ENCODE peak calls at places on chromosome 18, in four cellular contexts. C, V, H and W are unnamed samples. For H3K27me3, the result is how much of the 10 kb centered on the place peaks cover.

GRCh38 chr18:2979871-2980606 is 32.9 kb downstream of the LPIN2 start:
- DNase-seq in C (no peak), V (no peak), H (no peak), W (no peak)

GRCh38 chr18:38923136-38923535 is 1357.5 kb upstream of the CELF4 start:
- DNase-seq in C (no peak), V (no peak), H (no peak), W (no peak)

GRCh38 chr18:46426311-46427047 is 230.5 kb downstream of the LOXHD1 start:
- DNase-seq in C (no peak), V (no peak), H (no peak), W (no peak)

GRCh38 chr18:31591628-31592027 is at the start of gene TTR:
- DNase-seq in C (no peak), V (no peak), H (no peak), W (no peak)

GRCh38 chr18:49055787-49056186 is 105.0 kb upstream of the SMAD7 start:
- DNase-seq in C (peak), V (no peak), H (no peak), W (peak)

GRCh38 chr18:49094979-49095632 is 144.3 kb upstream of the SMAD7 start:
- DNase-seq in C (peak), V (no peak), H (no peak), W (no peak)

GRCh38 chr18:5237083-5237722 is 40.1 kb upstream of the AKAIN1 start:
- DNase-seq in C (peak), V (peak), H (no peak), W (no peak)

GRCh38 chr18:28177828-28178635 is 1.1 kb upstream of the CDH2 start:
- DNase-seq in C (peak), V (peak), H (peak), W (peak)

GRCh38 chr18:77132369-77133050 is at the start of gene MBP:
- DNase-seq in C (no peak), V (peak), H (no peak), W (peak)

GRCh38 chr18:48363167-48363566 is 46.0 kb downstream of the ZBTB7C start:
- DNase-seq in C (no peak), V (no peak), H (no peak), W (no peak)

GRCh38 chr18:33212363-33212762 is 228.2 kb downstream of the CCDC178 start:
- DNase-seq in C (no peak), V (no peak), H (no peak), W (no peak)

GRCh38 chr18:57738078-57738477 is 65.0 kb downstream of the ATP8B1 start:
- DNase-seq in C (no peak), V (no peak), H (no peak), W (no peak)

GRCh38 chr18:55546873-55547704 is 40.9 kb downstream of the TCF4 start:
- DNase-seq in C (peak), V (no peak), H (no peak), W (no peak)

DNA sequence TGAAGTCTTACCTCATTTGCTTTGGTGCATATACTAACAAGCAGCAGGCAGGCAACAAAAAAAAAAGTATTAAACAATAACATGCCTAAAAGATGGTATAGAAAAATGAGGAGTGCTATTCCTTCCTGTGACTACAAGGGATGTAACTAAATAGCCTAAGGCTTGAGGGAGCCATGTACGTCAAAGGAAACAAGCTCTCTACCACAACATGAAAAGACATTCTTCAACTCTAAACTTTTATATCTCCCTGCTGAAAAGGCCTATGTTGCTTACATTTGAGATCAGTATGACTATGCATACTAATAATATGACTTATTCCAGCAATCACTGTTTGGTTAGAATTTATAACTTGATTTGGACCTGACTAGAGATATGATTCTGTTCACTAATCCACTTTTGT is 347.9 kb downstream of the ADCYAP1 start:
- DNase-seq in C (no peak), V (no peak), H (no peak), W (no peak)
- H3K27me3 ChIP-seq in C (under half), V (under half), H (under half), W (under half)

DNA sequence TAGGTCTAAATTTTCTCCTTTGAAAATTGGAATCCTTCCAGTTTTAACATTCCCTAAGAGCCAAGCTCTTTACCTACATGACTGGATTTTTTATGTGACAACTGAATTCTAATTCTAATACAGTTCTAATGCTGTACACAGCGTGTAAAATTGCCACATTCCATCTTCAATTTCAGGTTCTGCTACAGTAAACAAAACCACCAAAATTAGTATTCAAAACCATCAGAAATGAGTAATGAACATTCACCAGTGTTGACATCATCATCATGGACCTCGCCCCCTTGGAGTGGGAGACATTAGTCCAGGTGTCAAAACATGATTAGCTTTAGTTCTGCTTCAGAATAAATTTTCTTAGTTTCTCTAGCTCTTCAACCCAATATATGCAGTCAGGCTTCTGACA is 133.6 kb downstream of the MBD2 start:
- DNase-seq in C (no peak), V (no peak), H (no peak), W (no peak)
- H3K27ac ChIP-seq in C (no peak), V (no peak), H (no peak), W (no peak)

GRCh38 chr18:13616525-13617035 is 109.8 kb downstream of the FAM210A start:
- DNase-seq in C (no peak), V (no peak), H (no peak), W (peak)
- TF ChIP-seq POLR2A in C (no peak), V (no peak), H (no peak), W (no peak)

DNA sequence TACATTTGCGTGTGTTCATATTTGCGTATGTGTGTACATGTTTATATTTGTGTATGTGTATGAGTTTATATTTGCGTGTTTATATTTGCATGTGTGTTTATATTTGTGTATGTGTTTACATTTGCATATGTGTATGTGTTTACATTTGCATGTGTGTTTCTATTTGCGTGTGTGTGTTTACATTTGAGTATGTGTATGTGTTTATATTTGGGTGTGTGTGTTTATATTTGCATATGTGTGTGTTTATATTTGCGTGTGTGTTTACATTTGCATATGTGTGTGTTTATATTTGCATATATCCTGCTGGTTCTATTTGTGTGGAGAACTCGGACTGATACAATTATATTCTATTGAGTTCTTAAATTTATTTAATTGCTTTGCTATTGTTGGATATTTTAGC is 115.2 kb upstream of the CTDP1 start:
- DNase-seq in C (no peak), V (no peak), H (no peak), W (no peak)
- H3K27me3 ChIP-seq in C (under half), V (under half), H (under half), W (under half)

DNA sequence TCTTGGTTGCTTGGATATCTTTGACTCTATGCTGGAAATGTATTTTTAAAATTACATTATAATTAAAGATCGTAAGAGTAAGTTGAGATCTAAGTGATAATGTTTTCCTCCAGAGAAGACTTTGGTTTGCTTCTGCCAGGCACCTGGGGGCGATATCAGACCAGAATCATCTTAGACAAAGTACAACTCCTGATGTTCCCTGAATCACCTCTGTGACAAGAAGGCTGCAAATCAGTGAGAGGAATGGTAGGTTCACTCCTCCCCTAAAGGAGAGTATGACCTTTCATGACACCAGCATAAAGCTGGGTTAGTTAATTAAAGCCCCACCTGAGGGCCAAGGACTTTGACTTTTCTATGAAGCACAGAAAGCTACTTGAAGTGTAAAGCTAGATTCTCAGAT is 114.4 kb upstream of the DTNA start:
- DNase-seq in C (peak), V (no peak), H (no peak), W (peak)
- H3K27ac ChIP-seq in C (no peak), V (peak), H (peak), W (no peak)

GRCh38 chr18:63158676-63159291 is 160.8 kb downstream of the BCL2 start:
- DNase-seq in C (no peak), V (no peak), H (no peak), W (no peak)

GRCh38 chr18:63159590-63159989 is 160.0 kb downstream of the BCL2 start:
- DNase-seq in C (no peak), V (no peak), H (no peak), W (no peak)

GRCh38 chr18:63155910-63156773 is 163.4 kb downstream of the BCL2 start:
- DNase-seq in C (no peak), V (no peak), H (no peak), W (no peak)

GRCh38 chr18:63157293-63158011 is 162.1 kb downstream of the BCL2 start:
- DNase-seq in C (no peak), V (no peak), H (no peak), W (no peak)

GRCh38 chr18:63158012-63158631 is 161.4 kb downstream of the BCL2 start:
- DNase-seq in C (no peak), V (no peak), H (no peak), W (no peak)
- TF ChIP-seq POLR2A in C (no peak), V (no peak), H (no peak), W (no peak)

GRCh38 chr18:64663086-64663485 is 514.2 kb upstream of the LINC00305 start:
- DNase-seq in C (no peak), V (no peak), H (no peak), W (no peak)
- H3K27me3 ChIP-seq in C (under half), V (under half), H (under half), W (under half)

GRCh38 chr18:75538727-75539126 is 111.2 kb upstream of the SMIM21 start:
- DNase-seq in C (peak), V (no peak), H (peak), W (no peak)
- H3K27ac ChIP-seq in C (no peak), V (no peak), H (no peak), W (no peak)